ENCODE peak calls at places on chromosomes 7 and 10, in seven cellular contexts. One of them, this sample, is unnamed.

GRCh38 chr7:75054744-75055527 is 18.7 kb downstream of the RCC1L start:
- DNase-seq in colonic mucosa: peak; percentile 33
- DNase-seq in thoracic aorta: peak; percentile 56
- DNase-seq in tibial artery: peak; percentile 90
- DNase-seq in sigmoid colon: peak; percentile 76
- DNase-seq in pancreas: no peak
- DNase-seq in HepG2: no peak
- DNase-seq in this sample: no peak

GRCh38 chr10:6497524-6498140 is 82.4 kb downstream of the PRKCQ start:
- DNase-seq in HepG2: no peak
- DNase-seq in colonic mucosa: no peak
- DNase-seq in pancreas: no peak
- DNase-seq in tibial artery: no peak
- DNase-seq in thoracic aorta: no peak
- DNase-seq in sigmoid colon: no peak
- DNase-seq in this sample: no peak

GRCh38 chr10:44756235-44756634 is 154.9 kb upstream of the TMEM72 start:
- DNase-seq in thoracic aorta: no peak
- DNase-seq in tibial artery: no peak
- DNase-seq in sigmoid colon: no peak
- DNase-seq in colonic mucosa: no peak
- DNase-seq in HepG2: no peak
- DNase-seq in pancreas: no peak
- DNase-seq in this sample: no peak

GRCh38 chr7:98200364-98200763 is 10.9 kb upstream of the BHLHA15 start:
- DNase-seq in colonic mucosa: no peak
- DNase-seq in pancreas: no peak
- DNase-seq in sigmoid colon: no peak
- DNase-seq in thoracic aorta: no peak
- DNase-seq in tibial artery: no peak
- DNase-seq in HepG2: no peak
- DNase-seq in this sample: no peak

GRCh38 chr10:123766761-123767160 is 100.6 kb downstream of the GPR26 start:
- DNase-seq in thoracic aorta: no peak
- DNase-seq in HepG2: no peak
- DNase-seq in pancreas: no peak
- DNase-seq in colonic mucosa: no peak
- DNase-seq in tibial artery: no peak
- DNase-seq in sigmoid colon: peak; percentile 29
- DNase-seq in this sample: no peak

GRCh38 chr10:83274088-83274487 is 865.2 kb upstream of the GHITM start:
- DNase-seq in colonic mucosa: no peak
- DNase-seq in pancreas: no peak
- DNase-seq in tibial artery: no peak
- DNase-seq in HepG2: no peak
- DNase-seq in sigmoid colon: no peak
- DNase-seq in thoracic aorta: no peak
- DNase-seq in this sample: no peak

GRCh38 chr10:28343252-28343651 is 40.4 kb upstream of the MPP7 start:
- DNase-seq in HepG2: no peak
- DNase-seq in pancreas: no peak
- DNase-seq in tibial artery: no peak
- DNase-seq in sigmoid colon: no peak
- DNase-seq in thoracic aorta: no peak
- DNase-seq in colonic mucosa: no peak
- DNase-seq in this sample: no peak

GRCh38 chr10:128069351-128070051 is 56.7 kb downstream of the MKI67 start:
- DNase-seq in colonic mucosa: peak; percentile 64
- DNase-seq in thoracic aorta: no peak
- DNase-seq in sigmoid colon: peak; percentile 80
- DNase-seq in pancreas: peak; percentile 72
- DNase-seq in tibial artery: peak; percentile 70
- DNase-seq in HepG2: peak; percentile 42
- DNase-seq in this sample: peak; percentile 84

GRCh38 chr7:28389504-28390385 is 22.6 kb upstream of the CREB5 start:
- DNase-seq in pancreas: no peak
- DNase-seq in thoracic aorta: no peak
- DNase-seq in HepG2: peak; percentile 29
- DNase-seq in colonic mucosa: no peak
- DNase-seq in sigmoid colon: no peak
- DNase-seq in tibial artery: no peak
- DNase-seq in this sample: no peak

GRCh38 chr7:107164092-107164491 is 4.7 kb upstream of the HBP1 start:
- DNase-seq in sigmoid colon: no peak
- DNase-seq in thoracic aorta: no peak
- DNase-seq in colonic mucosa: no peak
- DNase-seq in HepG2: no peak
- DNase-seq in tibial artery: no peak
- DNase-seq in pancreas: no peak
- DNase-seq in this sample: no peak

GRCh38 chr7:13159467-13160184 is 472.2 kb downstream of the ARL4A start:
- DNase-seq in HepG2: no peak
- DNase-seq in colonic mucosa: no peak
- DNase-seq in sigmoid colon: no peak
- DNase-seq in tibial artery: no peak
- DNase-seq in pancreas: no peak
- DNase-seq in thoracic aorta: no peak
- DNase-seq in this sample: no peak

GRCh38 chr10:119542357-119542989 is at the start of gene RGS10:
- DNase-seq in thoracic aorta: no peak
- DNase-seq in colonic mucosa: peak; percentile 91
- DNase-seq in HepG2: no peak
- DNase-seq in pancreas: peak; percentile 83
- DNase-seq in sigmoid colon: peak; percentile 94
- DNase-seq in tibial artery: peak; percentile 89
- DNase-seq in this sample: peak; percentile 74

GRCh38 chr10:119542990-119543813 is 683 bp upstream of the RGS10 start:
- DNase-seq in sigmoid colon: peak; percentile 82
- DNase-seq in HepG2: peak; percentile 39
- DNase-seq in pancreas: peak; percentile 45
- DNase-seq in tibial artery: peak; percentile 77
- DNase-seq in colonic mucosa: peak; percentile 74
- DNase-seq in thoracic aorta: no peak
- DNase-seq in this sample: peak; percentile 76

GRCh38 chr10:119543814-119544642 is 1.5 kb upstream of the RGS10 start:
- DNase-seq in HepG2: no peak
- DNase-seq in sigmoid colon: peak; percentile 77
- DNase-seq in colonic mucosa: peak; percentile 27
- DNase-seq in thoracic aorta: no peak
- DNase-seq in tibial artery: no peak
- DNase-seq in pancreas: no peak
- DNase-seq in this sample: peak; percentile 24

GRCh38 chr10:119546009-119546408 is 3.5 kb upstream of the RGS10 start:
- DNase-seq in tibial artery: no peak
- DNase-seq in colonic mucosa: no peak
- DNase-seq in pancreas: no peak
- DNase-seq in sigmoid colon: no peak
- DNase-seq in HepG2: no peak
- DNase-seq in thoracic aorta: no peak
- DNase-seq in this sample: no peak

GRCh38 chr10:119545310-119545709 is 2.8 kb upstream of the RGS10 start:
- DNase-seq in pancreas: no peak
- DNase-seq in thoracic aorta: no peak
- DNase-seq in HepG2: no peak
- DNase-seq in tibial artery: no peak
- DNase-seq in colonic mucosa: no peak
- DNase-seq in sigmoid colon: no peak
- DNase-seq in this sample: no peak
- H3K27ac ChIP-seq in pancreas: no peak overlapping the region
- H3K27ac ChIP-seq in thoracic aorta: no peak overlapping the region
- H3K27ac ChIP-seq in HepG2: no peak overlapping the region
- H3K27ac ChIP-seq in tibial artery: no peak overlapping the region
- H3K27ac ChIP-seq in colonic mucosa: no peak overlapping the region
- H3K27ac ChIP-seq in sigmoid colon: no peak overlapping the region
- H3K27ac ChIP-seq in this sample: no peak overlapping the region

GRCh38 chr7:131513245-131514061 is 43.0 kb downstream of the PODXL start:
- DNase-seq in thoracic aorta: peak; percentile 60
- DNase-seq in pancreas: peak; percentile 85
- DNase-seq in HepG2: peak; percentile 76
- DNase-seq in sigmoid colon: peak; percentile 92
- DNase-seq in tibial artery: peak; percentile 90
- DNase-seq in colonic mucosa: peak; percentile 80
- DNase-seq in this sample: peak; percentile 82
- H3K4me3 ChIP-seq in thoracic aorta: peak overlapping the region; percentile 34
- H3K4me3 ChIP-seq in pancreas: no peak overlapping the region
- H3K4me3 ChIP-seq in HepG2: peak overlapping the region; percentile 12
- H3K4me3 ChIP-seq in sigmoid colon: no peak overlapping the region
- H3K4me3 ChIP-seq in tibial artery: no peak overlapping the region
- H3K4me3 ChIP-seq in colonic mucosa: no peak overlapping the region
- H3K4me3 ChIP-seq in this sample: no peak overlapping the region

GRCh38 chr7:44140341-44140740 is 791 bp downstream of the MYL7 start:
- DNase-seq in tibial artery: no peak
- DNase-seq in colonic mucosa: no peak
- DNase-seq in HepG2: no peak
- DNase-seq in thoracic aorta: no peak
- DNase-seq in pancreas: no peak
- DNase-seq in sigmoid colon: peak; percentile 53
- DNase-seq in this sample: no peak

GRCh38 chr7:44139311-44140010 is 1.7 kb downstream of the MYL7 start:
- DNase-seq in tibial artery: no peak
- DNase-seq in HepG2: no peak
- DNase-seq in pancreas: no peak
- DNase-seq in colonic mucosa: no peak
- DNase-seq in sigmoid colon: no peak
- DNase-seq in thoracic aorta: no peak
- DNase-seq in this sample: no peak

GRCh38 chr7:44141221-44141850 is at the start of gene MYL7:
- DNase-seq in pancreas: no peak
- DNase-seq in thoracic aorta: no peak
- DNase-seq in colonic mucosa: no peak
- DNase-seq in HepG2: no peak
- DNase-seq in sigmoid colon: peak; percentile 65
- DNase-seq in tibial artery: no peak
- DNase-seq in this sample: no peak

GRCh38 chr7:44136731-44137130 is 4.4 kb downstream of the MYL7 start:
- DNase-seq in pancreas: no peak
- DNase-seq in sigmoid colon: no peak
- DNase-seq in HepG2: no peak
- DNase-seq in colonic mucosa: no peak
- DNase-seq in tibial artery: no peak
- DNase-seq in thoracic aorta: no peak
- DNase-seq in this sample: no peak

GRCh38 chr7:44138698-44139097 is 2.4 kb downstream of the MYL7 start:
- DNase-seq in pancreas: no peak
- DNase-seq in colonic mucosa: no peak
- DNase-seq in HepG2: no peak
- DNase-seq in tibial artery: no peak
- DNase-seq in thoracic aorta: no peak
- DNase-seq in sigmoid colon: no peak
- DNase-seq in this sample: no peak
- TF ChIP-seq CTCF in pancreas: no peak
- TF ChIP-seq CTCF in colonic mucosa: no peak
- TF ChIP-seq CTCF in HepG2: peak; percentile 36
- TF ChIP-seq CTCF in tibial artery: no peak
- TF ChIP-seq CTCF in thoracic aorta: no peak
- TF ChIP-seq CTCF in sigmoid colon: no peak
- TF ChIP-seq CTCF in this sample: peak; percentile 12

DNA sequence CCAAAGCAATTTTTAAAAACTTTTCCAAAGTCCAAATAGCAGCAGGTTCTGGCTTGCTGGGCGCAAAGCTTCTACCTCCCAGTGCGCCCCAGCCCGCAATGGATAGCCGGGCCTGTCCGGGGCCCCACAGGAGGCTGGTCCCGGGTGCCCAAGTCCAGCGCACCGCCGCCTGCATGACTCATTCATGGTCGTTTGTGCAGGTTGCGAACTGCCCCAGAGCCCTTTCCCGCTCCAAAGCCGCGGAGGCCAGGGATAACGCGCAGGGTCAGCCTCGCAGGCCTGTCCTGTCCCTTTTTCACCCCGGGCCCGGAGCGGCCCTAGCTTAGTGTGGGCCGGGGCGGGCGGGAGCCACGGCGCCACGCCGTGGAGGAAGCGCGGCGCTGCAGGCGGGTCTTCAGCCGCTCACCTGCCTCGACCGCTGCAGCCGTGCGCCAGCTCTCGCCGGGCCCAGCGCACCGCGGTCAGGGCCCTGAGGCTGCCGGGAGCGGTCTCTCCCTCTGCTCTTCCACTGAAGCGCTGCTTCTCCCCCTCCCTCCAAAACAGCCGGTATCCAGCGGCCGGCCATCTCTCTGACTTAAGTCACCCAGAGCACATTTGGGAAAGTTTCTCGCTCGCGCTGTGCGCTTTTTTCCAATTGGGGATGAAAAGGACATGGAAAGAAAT is 1.7 kb upstream of the EGR2 start:
- DNase-seq in thoracic aorta: no peak
- DNase-seq in tibial artery: peak; percentile 80
- DNase-seq in colonic mucosa: peak; percentile 72
- DNase-seq in HepG2: peak; percentile 54
- DNase-seq in pancreas: peak; percentile 68
- DNase-seq in sigmoid colon: peak; percentile 81
- DNase-seq in this sample: peak; percentile 71
- H3K27ac ChIP-seq in thoracic aorta: peak overlapping the region; percentile 89
- H3K27ac ChIP-seq in tibial artery: peak overlapping the region; percentile 72
- H3K27ac ChIP-seq in colonic mucosa: peak overlapping the region; percentile 83
- H3K27ac ChIP-seq in HepG2: no peak overlapping the region
- H3K27ac ChIP-seq in pancreas: peak overlapping the region; percentile 94
- H3K27ac ChIP-seq in sigmoid colon: peak overlapping the region; percentile 92
- H3K27ac ChIP-seq in this sample: no peak overlapping the region

DNA sequence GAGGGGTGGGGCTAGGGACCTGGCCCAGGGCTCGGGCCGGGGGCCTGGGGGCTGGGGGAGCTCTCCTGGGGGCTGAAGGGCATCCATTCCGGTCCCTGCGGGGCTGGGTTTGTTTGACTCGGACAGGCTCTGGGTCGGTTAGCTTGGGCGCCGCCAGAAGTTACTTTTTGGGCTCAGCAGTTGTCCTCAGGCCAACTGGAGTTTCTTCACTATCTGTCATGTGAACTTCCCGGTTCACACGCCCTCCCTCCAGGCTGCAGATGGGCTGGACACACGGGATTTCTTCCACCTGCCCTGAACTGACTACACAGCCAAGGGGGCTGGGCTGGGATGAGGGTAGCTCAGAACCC is 3.8 kb downstream of the SLC4A2 start:
- DNase-seq in thoracic aorta: no peak
- DNase-seq in tibial artery: peak; percentile 81
- DNase-seq in colonic mucosa: peak; percentile 56
- DNase-seq in pancreas: peak; percentile 71
- DNase-seq in HepG2: peak; percentile 41
- DNase-seq in sigmoid colon: peak; percentile 91
- DNase-seq in this sample: no peak
- H3K4me3 ChIP-seq in thoracic aorta: peak overlapping the region; percentile 59
- H3K4me3 ChIP-seq in tibial artery: peak overlapping the region; percentile 21
- H3K4me3 ChIP-seq in colonic mucosa: peak overlapping the region; percentile 37
- H3K4me3 ChIP-seq in pancreas: peak overlapping the region; percentile 45
- H3K4me3 ChIP-seq in HepG2: peak overlapping the region; percentile 80
- H3K4me3 ChIP-seq in sigmoid colon: peak overlapping the region; percentile 68
- H3K4me3 ChIP-seq in this sample: no peak overlapping the region

DNA sequence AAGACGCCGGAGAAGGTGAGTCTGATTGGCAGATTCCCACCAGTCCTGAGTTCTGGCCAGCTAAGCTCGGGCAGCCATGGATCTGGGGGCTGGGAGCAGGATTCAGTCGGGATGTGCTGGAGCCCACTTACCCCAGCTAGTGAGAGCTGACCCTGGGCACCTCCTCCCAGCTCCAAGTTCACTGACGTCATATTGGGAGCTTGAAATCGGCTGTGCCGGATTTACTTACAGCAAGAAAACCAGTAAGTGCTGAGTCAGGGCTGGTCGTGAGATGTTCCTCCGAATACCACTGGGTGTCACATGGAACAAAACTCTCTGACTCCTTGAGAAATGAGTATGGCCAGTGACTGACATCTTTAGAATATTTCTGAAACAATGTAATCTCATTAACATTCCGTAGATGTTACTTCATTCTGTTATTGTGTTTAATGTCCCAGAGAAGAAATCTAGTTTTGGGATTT is 621.2 kb downstream of the SDK1 start:
- DNase-seq in colonic mucosa: peak; percentile 27
- DNase-seq in pancreas: peak; percentile 57
- DNase-seq in tibial artery: no peak
- DNase-seq in thoracic aorta: peak; percentile 20
- DNase-seq in sigmoid colon: no peak
- DNase-seq in HepG2: peak; percentile 57
- DNase-seq in this sample: peak; percentile 76
- TF ChIP-seq CTCF in colonic mucosa: no peak
- TF ChIP-seq CTCF in pancreas: no peak
- TF ChIP-seq CTCF in tibial artery: peak; percentile 30
- TF ChIP-seq CTCF in thoracic aorta: peak; percentile 35
- TF ChIP-seq CTCF in sigmoid colon: peak; percentile 37
- TF ChIP-seq CTCF in HepG2: peak; percentile 52
- TF ChIP-seq CTCF in this sample: peak; percentile 48